ENCODE peak calls at places on chromosomes 1 and 21, in six cellular contexts. U is transverse colon, J is right lobe of liver, V is heart right ventricle, S is A549, G is cardiac muscle cell. D is an unnamed sample.

GRCh38 chr1:217322834-217323233 is 308.1 kb downstream of the GPATCH2 start:
- DNase-seq in U (no peak), G (no peak), V (no peak), J (no peak), S (no peak), D (no peak)

GRCh38 chr1:189429610-189430009 is 1048.1 kb downstream of the BRINP3 start:
- DNase-seq in S (peak), J (no peak), V (no peak), G (peak), U (no peak), D (no peak)

GRCh38 chr1:109229531-109230127 is 15.9 kb downstream of the SARS1 start:
- DNase-seq in J (no peak), S (no peak), G (no peak), U (no peak), V (no peak), D (no peak)

GRCh38 chr1:231665046-231665445 is 38.5 kb downstream of the DISC1 start:
- DNase-seq in J (no peak), V (no peak), U (no peak), G (peak), S (no peak), D (no peak)

GRCh38 chr1:206897175-206897574 is at the start of gene IL24:
- DNase-seq in V (no peak), J (no peak), S (no peak), G (no peak), U (no peak), D (no peak)

GRCh38 chr1:2208309-2209239 is 14.0 kb upstream of the FAAP20 start:
- DNase-seq in G (no peak), U (peak), V (peak), S (peak), J (peak), D (peak)

GRCh38 chr1:194159941-194160340 is 973.5 kb upstream of the B3GALT2 start:
- DNase-seq in V (no peak), J (no peak), S (peak), G (peak), U (no peak), D (no peak)

GRCh38 chr1:52323731-52324130 is 42.3 kb downstream of the CC2D1B start:
- DNase-seq in U (no peak), V (no peak), J (no peak), G (no peak), S (no peak), D (no peak)

GRCh38 chr1:177945943-177946650 is 23.8 kb downstream of the SEC16B start:
- DNase-seq in V (peak), J (no peak), G (peak), S (peak), U (peak), D (no peak)

GRCh38 chr1:182841368-182841988 is 2.3 kb downstream of the DHX9 start:
- DNase-seq in V (no peak), S (peak), U (no peak), J (no peak), G (no peak), D (no peak)

GRCh38 chr1:7645751-7646048 is 125.4 kb upstream of the VAMP3 start:
- DNase-seq in V (no peak), G (no peak), U (no peak), J (no peak), S (no peak), D (no peak)

GRCh38 chr1:115829947-115830346 is 11.0 kb downstream of the NHLH2 start:
- DNase-seq in U (no peak), V (no peak), J (no peak), S (no peak), G (no peak), D (no peak)

GRCh38 chr21:45276620-45277019 is 11.1 kb downstream of the POFUT2 start:
- DNase-seq in J (peak), U (no peak), S (no peak), G (no peak), V (no peak), D (no peak)

GRCh38 chr1:29520571-29521437 is 284.5 kb downstream of the PTPRU start:
- DNase-seq in V (no peak), S (no peak), G (no peak), J (no peak), U (no peak), D (no peak)

GRCh38 chr1:31703431-31704260 is at the start of gene COL16A1:
- DNase-seq in S (no peak), J (no peak), U (peak), G (peak), V (peak), D (peak)

GRCh38 chr21:27346041-27346448 is 379.2 kb upstream of the ADAMTS5 start:
- DNase-seq in U (no peak), J (no peak), V (no peak), G (no peak), S (no peak), D (no peak)

GRCh38 chr1:188872376-188872775 is 1605.3 kb downstream of the BRINP3 start:
- DNase-seq in J (no peak), V (no peak), G (no peak), S (no peak), U (no peak), D (no peak)

GRCh38 chr21:25567472-25567871 is 39.8 kb downstream of the MRPL39 start:
- DNase-seq in G (no peak), J (no peak), V (no peak), S (no peak), U (no peak), D (no peak)

GRCh38 chr1:55640708-55641473 is 425.7 kb upstream of the USP24 start:
- DNase-seq in V (peak), G (peak), S (no peak), J (peak), U (peak), D (peak)

GRCh38 chr1:205226868-205227583 is 720 bp upstream of the TMCC2 start:
- DNase-seq in U (no peak), J (no peak), V (no peak), G (no peak), S (peak), D (no peak)

GRCh38 chr21:32336711-32337110 is 38.1 kb downstream of the MRAP start:
- DNase-seq in S (no peak), U (no peak), V (no peak), J (no peak), G (no peak), D (no peak)

GRCh38 chr1:174266991-174267612 is 107.8 kb downstream of the RABGAP1L start:
- DNase-seq in U (no peak), J (no peak), S (no peak), V (no peak), G (peak), D (no peak)

GRCh38 chr1:61221642-61222041 is 139.3 kb downstream of the NFIA start:
- DNase-seq in V (no peak), S (no peak), G (no peak), J (no peak), U (no peak), D (no peak)

GRCh38 chr21:32174819-32175218 is 104.0 kb downstream of the MIS18A start:
- DNase-seq in G (no peak), V (no peak), U (no peak), S (no peak), J (no peak), D (no peak)

GRCh38 chr21:25456672-25457071 is 150.6 kb downstream of the MRPL39 start:
- DNase-seq in S (no peak), V (no peak), J (no peak), G (no peak), U (no peak), D (no peak)

GRCh38 chr1:19773485-19773884 is 26.2 kb downstream of the TMCO4 start:
- DNase-seq in J (no peak), S (no peak), U (no peak), G (no peak), V (no peak), D (no peak)

GRCh38 chr1:154483941-154484803 is 17.8 kb upstream of the TDRD10 start:
- DNase-seq in G (no peak), V (no peak), U (no peak), J (no peak), S (peak), D (no peak)

GRCh38 chr1:227942021-227942715 is 5.6 kb downstream of the WNT9A start:
- DNase-seq in V (peak), U (no peak), J (peak), S (no peak), G (peak), D (peak)

GRCh38 chr1:230323686-230324085 is 102.4 kb downstream of the PGBD5 start:
- DNase-seq in U (no peak), V (no peak), S (no peak), J (no peak), G (no peak), D (no peak)

GRCh38 chr1:22326372-22326915 is 125.2 kb upstream of the ZBTB40 start:
- DNase-seq in V (no peak), U (no peak), J (no peak), G (no peak), S (no peak), D (no peak)

GRCh38 chr1:19845166-19845954 is 30.3 kb upstream of the RNF186 start:
- DNase-seq in G (no peak), J (no peak), S (no peak), V (no peak), U (no peak), D (no peak)

GRCh38 chr1:223248001-223248786 is 105.1 kb upstream of the TLR5 start:
- DNase-seq in V (no peak), U (no peak), J (no peak), G (no peak), S (no peak), D (no peak)
- H3K27ac ChIP-seq in V (no peak), U (no peak), J (peak), G (no peak), S (no peak), D (no peak)

GRCh38 chr1:162412002-162412401 is at the start of gene SH2D1B:
- DNase-seq in J (no peak), V (no peak), G (no peak), S (no peak), U (no peak), D (no peak)

GRCh38 chr1:162406811-162407210 is 5.1 kb downstream of the SH2D1B start:
- DNase-seq in U (no peak), J (no peak), V (no peak), S (no peak), G (no peak), D (no peak)

GRCh38 chr1:162405800-162406199 is 6.1 kb downstream of the SH2D1B start:
- DNase-seq in G (no peak), V (no peak), S (peak), U (no peak), J (no peak), D (no peak)

GRCh38 chr1:162404550-162405160 is 7.3 kb downstream of the SH2D1B start:
- DNase-seq in J (no peak), S (no peak), V (no peak), U (no peak), G (no peak), D (no peak)

GRCh38 chr1:162407539-162407938 is 4.4 kb downstream of the SH2D1B start:
- DNase-seq in V (no peak), G (no peak), S (no peak), J (no peak), U (no peak), D (no peak)
- H3K4me3 ChIP-seq in V (no peak), G (no peak), S (no peak), J (no peak), U (no peak), D (no peak)

GRCh38 chr1:43668956-43669355 is 19.0 kb downstream of the KDM4A start:
- DNase-seq in S (no peak), G (no peak), U (no peak), J (no peak), V (no peak), D (no peak)
- H3K27ac ChIP-seq in S (no peak), G (no peak), U (no peak), J (no peak), V (no peak), D (no peak)

GRCh38 chr1:236075848-236076247 is 11.0 kb upstream of the NID1 start:
- DNase-seq in J (peak), S (no peak), G (no peak), V (no peak), U (no peak), D (no peak)
- H3K4me3 ChIP-seq in J (no peak), S (no peak), G (no peak), V (no peak), U (no peak), D (no peak)

GRCh38 chr1:10744654-10745238 is 51.7 kb downstream of the CASZ1 start:
- DNase-seq in V (no peak), U (no peak), J (no peak), S (no peak), G (no peak), D (no peak)
- H3K27ac ChIP-seq in V (peak), U (no peak), J (no peak), S (no peak), G (peak), D (no peak)

GRCh38 chr1:183842817-183843187 is 37.9 kb downstream of the RGL1 start:
- DNase-seq in V (no peak), J (no peak), S (no peak), G (no peak), U (no peak), D (no peak)
- H3K4me3 ChIP-seq in V (peak), J (no peak), S (no peak), G (no peak), U (no peak), D (no peak)

GRCh38 chr1:219322766-219323165 is 149.1 kb downstream of the LYPLAL1 start:
- DNase-seq in G (no peak), U (no peak), S (no peak), V (no peak), J (no peak), D (no peak)
- H3K27ac ChIP-seq in G (no peak), U (no peak), S (no peak), V (no peak), J (no peak), D (no peak)

GRCh38 chr1:113978863-113979702 is at the start of gene OLFML3:
- DNase-seq in G (peak), U (peak), V (peak), S (peak), J (no peak), D (peak)
- H3K4me3 ChIP-seq in G (no peak), U (peak), V (peak), S (no peak), J (peak), D (peak)

DNA sequence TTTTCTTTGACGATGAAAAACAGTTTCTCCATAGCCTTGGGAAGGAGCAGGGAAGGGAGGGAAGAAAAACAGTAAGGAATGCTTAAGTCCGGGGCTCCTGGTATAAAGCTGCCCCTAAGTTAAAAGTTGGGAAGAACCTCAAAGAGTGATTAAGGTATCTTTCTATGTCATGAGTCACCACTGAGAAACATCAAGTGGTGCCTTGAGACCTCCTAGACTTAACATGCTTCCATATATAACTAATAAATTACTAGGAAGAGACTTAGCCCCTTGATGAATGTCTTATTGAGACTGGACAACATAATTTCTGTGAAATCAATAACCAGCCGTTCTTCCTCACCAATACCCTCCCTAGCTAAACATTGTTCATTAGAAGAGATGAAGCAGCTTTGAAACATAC is 121.8 kb upstream of the SLC44A3 start:
- DNase-seq in S (peak), G (no peak), J (no peak), U (no peak), V (no peak), D (no peak)
- H3K27ac ChIP-seq in S (peak), G (no peak), J (no peak), U (no peak), V (no peak), D (no peak)

DNA sequence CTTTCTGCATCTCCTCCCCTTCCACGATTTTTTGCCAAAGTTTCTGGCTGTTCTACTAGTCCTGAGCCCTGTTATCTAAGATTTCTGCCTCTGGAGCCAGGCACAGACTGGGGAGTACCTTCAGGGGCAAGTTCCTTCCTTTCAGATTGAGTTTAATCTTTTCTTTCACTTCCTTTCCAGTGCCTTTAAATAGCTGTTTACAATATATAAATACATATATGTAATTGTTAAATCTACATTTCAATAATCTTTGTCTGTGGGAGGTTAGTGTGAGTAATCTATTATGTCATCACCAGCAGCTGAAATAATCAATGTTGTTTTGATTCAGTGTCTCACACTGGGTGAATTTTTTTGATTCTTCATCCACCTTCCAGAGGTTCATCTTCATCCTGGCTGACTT is 31.8 kb downstream of the DIPK1A start:
- DNase-seq in J (no peak), V (no peak), S (no peak), U (no peak), G (no peak), D (no peak)
- H3K4me3 ChIP-seq in J (no peak), V (no peak), S (no peak), U (no peak), G (no peak), D (no peak)

D was measured in pancreas.